ENCODE peak calls at places on chromosomes 3 and 15, in eight cellular contexts. T, W, S, N, J, O, C and Y are unnamed samples.
A peak's percentile ranks its signal among the peaks of the same experiment; 100 is the strongest.

GRCh38 chr3:128178782-128179473 is 25.6 kb downstream of the EEFSEC start:
- DNase-seq in T (no peak), W (no peak), S (no peak), N (no peak), J (no peak), O (no peak), C (no peak), Y (no peak)

GRCh38 chr3:102827386-102827785 is 392.6 kb downstream of the ZPLD1 start:
- DNase-seq in T (no peak), W (no peak), S (no peak), N (no peak), J (no peak), O (peak; percentile 35), C (no peak), Y (no peak)

GRCh38 chr3:66938338-66938963 is 59.7 kb upstream of the KBTBD8 start:
- DNase-seq in T (no peak), W (no peak), S (peak; percentile 5), N (peak; percentile 85), J (peak; percentile 67), O (peak; percentile 67), C (no peak), Y (peak; percentile 24)

GRCh38 chr15:67210555-67211168 is 43.8 kb downstream of the AAGAB start:
- DNase-seq in T (no peak), W (no peak), S (no peak), N (no peak), J (no peak), O (no peak), C (no peak), Y (no peak)

GRCh38 chr3:61562810-61563613 is 1.6 kb downstream of the PTPRG start:
- DNase-seq in T (no peak), W (peak; percentile 52), S (no peak), N (peak; percentile 66), J (peak; percentile 37), O (no peak), C (peak; percentile 50), Y (no peak)

GRCh38 chr3:142890592-142890991 is 1.7 kb upstream of the PCOLCE2 start:
- DNase-seq in T (no peak), W (no peak), S (no peak), N (no peak), J (no peak), O (no peak), C (no peak), Y (no peak)

GRCh38 chr3:88879905-88880304 is 227.5 kb upstream of the EPHA3 start:
- DNase-seq in T (no peak), W (no peak), S (no peak), N (no peak), J (no peak), O (no peak), C (no peak), Y (no peak)

GRCh38 chr15:97084650-97085049 is 754.1 kb downstream of the NR2F2 start:
- DNase-seq in T (no peak), W (no peak), S (no peak), N (no peak), J (peak; percentile 91), O (peak; percentile 61), C (no peak), Y (no peak)

GRCh38 chr3:62876064-62876463 is 848 bp upstream of the CADPS start:
- DNase-seq in T (peak; percentile 28), W (peak; percentile 16), S (no peak), N (peak; percentile 94), J (peak; percentile 22), O (peak; percentile 25), C (no peak), Y (peak; percentile 2)

GRCh38 chr15:88243895-88244787 is 12.4 kb downstream of the NTRK3 start:
- DNase-seq in T (no peak), W (no peak), S (no peak), N (peak; percentile 56), J (peak; percentile 26), O (peak; percentile 51), C (no peak), Y (no peak)

GRCh38 chr15:74958320-74958907 is 1.8 kb upstream of the RPP25 start:
- DNase-seq in T (peak; percentile 80), W (peak; percentile 49), S (no peak), N (peak; percentile 68), J (peak; percentile 69), O (peak; percentile 77), C (peak; percentile 81), Y (no peak)

GRCh38 chr15:79154491-79155182 is 64.1 kb upstream of the RASGRF1 start:
- DNase-seq in T (no peak), W (no peak), S (no peak), N (peak; percentile 69), J (peak; percentile 11), O (no peak), C (no peak), Y (no peak)

GRCh38 chr3:41092791-41093190 is 106.5 kb upstream of the CTNNB1 start:
- DNase-seq in T (no peak), W (no peak), S (no peak), N (no peak), J (no peak), O (no peak), C (no peak), Y (no peak)

GRCh38 chr15:26870346-26870745 is 3.5 kb downstream of the GABRA5 start:
- DNase-seq in T (no peak), W (no peak), S (no peak), N (no peak), J (no peak), O (no peak), C (no peak), Y (no peak)

GRCh38 chr3:73365756-73366397 is 258.9 kb downstream of the PDZRN3 start:
- DNase-seq in T (no peak), W (peak; percentile 59), S (no peak), N (no peak), J (no peak), O (no peak), C (peak; percentile 87), Y (peak; percentile 29)

GRCh38 chr3:163045945-163046344 is 1549.3 kb downstream of the OTOL1 start:
- DNase-seq in T (no peak), W (no peak), S (no peak), N (no peak), J (no peak), O (no peak), C (no peak), Y (no peak)

GRCh38 chr3:171791695-171792082 is 18.6 kb downstream of the PLD1 start:
- DNase-seq in T (no peak), W (no peak), S (no peak), N (no peak), J (peak; percentile 75), O (no peak), C (no peak), Y (no peak)

GRCh38 chr15:31758126-31758525 is 272.2 kb upstream of the CHRNA7 start:
- DNase-seq in T (peak; percentile 39), W (peak; percentile 47), S (peak; percentile 9), N (no peak), J (no peak), O (peak; percentile 31), C (peak; percentile 66), Y (no peak)

GRCh38 chr3:132417695-132418520 is 606 bp downstream of the DNAJC13 start:
- DNase-seq in T (peak; percentile 65), W (peak; percentile 48), S (peak; percentile 31), N (peak; percentile 68), J (peak; percentile 80), O (peak; percentile 69), C (peak; percentile 72), Y (peak; percentile 20)

GRCh38 chr15:39680868-39681267 is 100.0 kb downstream of the THBS1 start:
- DNase-seq in T (no peak), W (no peak), S (no peak), N (no peak), J (no peak), O (no peak), C (no peak), Y (no peak)

GRCh38 chr3:45140392-45140791 is 5.8 kb downstream of the CDCP1 start:
- DNase-seq in T (peak; percentile 51), W (no peak), S (no peak), N (no peak), J (peak; percentile 49), O (no peak), C (peak; percentile 85), Y (no peak)

GRCh38 chr3:17384567-17385296 is 357.7 kb downstream of the TBC1D5 start:
- DNase-seq in T (no peak), W (no peak), S (no peak), N (no peak), J (peak; percentile 41), O (peak; percentile 2), C (no peak), Y (no peak)

GRCh38 chr3:15646924-15647511 is 45.5 kb downstream of the BTD start:
- DNase-seq in T (no peak), W (peak; percentile 75), S (no peak), N (no peak), J (peak; percentile 100), O (peak; percentile 62), C (peak; percentile 80), Y (peak; percentile 96)

GRCh38 chr15:73677146-73677607 is 7.0 kb upstream of the CD276 start:
- DNase-seq in T (peak; percentile 52), W (peak; percentile 52), S (no peak), N (peak; percentile 73), J (peak; percentile 75), O (peak; percentile 70), C (peak; percentile 74), Y (no peak)

GRCh38 chr3:39291903-39292329 is 12.1 kb upstream of the CX3CR1 start:
- DNase-seq in T (peak; percentile 76), W (peak; percentile 54), S (no peak), N (peak; percentile 70), J (peak; percentile 69), O (peak; percentile 52), C (peak; percentile 70), Y (peak; percentile 6)

GRCh38 chr3:141086188-141086587 is 35.0 kb downstream of the SPSB4 start:
- DNase-seq in T (no peak), W (no peak), S (no peak), N (no peak), J (no peak), O (no peak), C (no peak), Y (no peak)

GRCh38 chr3:138263104-138263503 is 66.5 kb downstream of the NME9 start:
- DNase-seq in T (no peak), W (no peak), S (no peak), N (peak; percentile 11), J (no peak), O (no peak), C (no peak), Y (no peak)

GRCh38 chr3:123842711-123843110 is 41.4 kb downstream of the MYLK start:
- DNase-seq in T (no peak), W (no peak), S (no peak), N (no peak), J (no peak), O (no peak), C (no peak), Y (no peak)
- H3K27me3 ChIP-seq in T (no peaks in the 10 kb centered on the region), W (no peaks in the 10 kb centered on the region), S (no peaks in the 10 kb centered on the region), N (no peaks in the 10 kb centered on the region), J (no peaks in the 10 kb centered on the region), O (no peaks in the 10 kb centered on the region), C (no peaks in the 10 kb centered on the region), Y (no peaks in the 10 kb centered on the region)

GRCh38 chr3:21330293-21330692 is 420.7 kb downstream of the ZNF385D start:
- DNase-seq in T (no peak), W (no peak), S (peak; percentile 9), N (no peak), J (no peak), O (no peak), C (no peak), Y (no peak)
- H3K4me3 ChIP-seq in T (no peak overlapping the region), W (peak overlapping the region; percentile 42), S (no peak overlapping the region), N (no peak overlapping the region), J (peak overlapping the region; percentile 55), O (no peak overlapping the region), C (no peak overlapping the region), Y (no peak overlapping the region)

GRCh38 chr15:36814085-36814484 is 234.7 kb downstream of the CDIN1 start:
- DNase-seq in T (no peak), W (no peak), S (no peak), N (no peak), J (no peak), O (no peak), C (no peak), Y (no peak)
- H3K9me3 ChIP-seq in T (no peaks in the 10 kb centered on the region), W (no peaks in the 10 kb centered on the region), S (no peaks in the 10 kb centered on the region), N (no peaks in the 10 kb centered on the region), J (no peaks in the 10 kb centered on the region), O (no peaks in the 10 kb centered on the region), C (no peaks in the 10 kb centered on the region), Y (peaks cover 7% of the 10 kb centered on the region)

GRCh38 chr3:97938444-97938843 is 33.8 kb downstream of the RIOX2 start:
- DNase-seq in T (no peak), W (no peak), S (no peak), N (no peak), J (no peak), O (no peak), C (no peak), Y (no peak)
- H3K27me3 ChIP-seq in T (no peaks in the 10 kb centered on the region), W (no peaks in the 10 kb centered on the region), S (no peaks in the 10 kb centered on the region), N (no peaks in the 10 kb centered on the region), J (no peaks in the 10 kb centered on the region), O (no peaks in the 10 kb centered on the region), C (no peaks in the 10 kb centered on the region), Y (no peaks in the 10 kb centered on the region)